ENCODE peak calls at places on chromosomes 2 and 18, in six cellular contexts. Y is MM.1S, D is neural progenitor cell, E is GM23338, A is OCI-LY7, F is hepatocyte. S is an unnamed sample.

GRCh38 chr18:48292787-48293409 is 116.3 kb downstream of the ZBTB7C start:
- DNase-seq in Y (no peak), D (no peak), E (no peak), A (no peak), F (no peak), S (no peak)

GRCh38 chr2:121200419-121201315 is 84.3 kb downstream of the TFCP2L1 start:
- DNase-seq in Y (no peak), D (no peak), E (no peak), A (no peak), F (no peak), S (no peak)

GRCh38 chr18:56542488-56542887 is 95.9 kb downstream of the TXNL1 start:
- DNase-seq in Y (no peak), D (no peak), E (no peak), A (no peak), F (no peak), S (peak)

GRCh38 chr18:75230210-75231052 is 19.8 kb downstream of the TSHZ1 start:
- DNase-seq in Y (no peak), D (no peak), E (no peak), A (no peak), F (no peak), S (no peak)

GRCh38 chr18:46155652-46156051 is 51.5 kb downstream of the HAUS1 start:
- DNase-seq in Y (no peak), D (no peak), E (no peak), A (no peak), F (no peak), S (peak)

GRCh38 chr2:109460553-109461324 is 153.0 kb downstream of the SEPTIN10 start:
- DNase-seq in Y (no peak), D (no peak), E (no peak), A (no peak), F (no peak), S (no peak)

GRCh38 chr2:2328847-2329246 is 2.2 kb downstream of the MYT1L start:
- DNase-seq in Y (no peak), D (peak), E (peak), A (no peak), F (peak), S (peak)

GRCh38 chr2:101305492-101306123 is 2.9 kb downstream of the RNF149 start:
- DNase-seq in Y (no peak), D (no peak), E (no peak), A (no peak), F (peak), S (peak)

GRCh38 chr2:60413069-60413818 is 140.2 kb downstream of the BCL11A start:
- DNase-seq in Y (no peak), D (no peak), E (no peak), A (no peak), F (no peak), S (no peak)

GRCh38 chr2:130756041-130756720 is 841 bp downstream of the AMER3 start:
- DNase-seq in Y (peak), D (peak), E (peak), A (no peak), F (peak), S (peak)

GRCh38 chr2:231531408-231532188 is 1.4 kb upstream of the NMUR1 start:
- DNase-seq in Y (no peak), D (no peak), E (no peak), A (no peak), F (no peak), S (peak)

GRCh38 chr2:148052687-148053086 is 31.8 kb downstream of the MBD5 start:
- DNase-seq in Y (no peak), D (no peak), E (no peak), A (no peak), F (no peak), S (no peak)

GRCh38 chr18:32308493-32309120 is 118.8 kb downstream of the MEP1B start:
- DNase-seq in Y (no peak), D (no peak), E (no peak), A (no peak), F (peak), S (peak)

GRCh38 chr2:173669888-173670287 is 295.3 kb downstream of the SP3 start:
- DNase-seq in Y (no peak), D (no peak), E (no peak), A (no peak), F (no peak), S (no peak)

GRCh38 chr2:156110890-156111289 is 221.6 kb downstream of the NR4A2 start:
- DNase-seq in Y (peak), D (peak), E (peak), A (peak), F (peak), S (peak)

GRCh38 chr2:176813526-176814179 is 398.9 kb upstream of the HNRNPA3 start:
- DNase-seq in Y (no peak), D (no peak), E (peak), A (peak), F (peak), S (no peak)

DNA sequence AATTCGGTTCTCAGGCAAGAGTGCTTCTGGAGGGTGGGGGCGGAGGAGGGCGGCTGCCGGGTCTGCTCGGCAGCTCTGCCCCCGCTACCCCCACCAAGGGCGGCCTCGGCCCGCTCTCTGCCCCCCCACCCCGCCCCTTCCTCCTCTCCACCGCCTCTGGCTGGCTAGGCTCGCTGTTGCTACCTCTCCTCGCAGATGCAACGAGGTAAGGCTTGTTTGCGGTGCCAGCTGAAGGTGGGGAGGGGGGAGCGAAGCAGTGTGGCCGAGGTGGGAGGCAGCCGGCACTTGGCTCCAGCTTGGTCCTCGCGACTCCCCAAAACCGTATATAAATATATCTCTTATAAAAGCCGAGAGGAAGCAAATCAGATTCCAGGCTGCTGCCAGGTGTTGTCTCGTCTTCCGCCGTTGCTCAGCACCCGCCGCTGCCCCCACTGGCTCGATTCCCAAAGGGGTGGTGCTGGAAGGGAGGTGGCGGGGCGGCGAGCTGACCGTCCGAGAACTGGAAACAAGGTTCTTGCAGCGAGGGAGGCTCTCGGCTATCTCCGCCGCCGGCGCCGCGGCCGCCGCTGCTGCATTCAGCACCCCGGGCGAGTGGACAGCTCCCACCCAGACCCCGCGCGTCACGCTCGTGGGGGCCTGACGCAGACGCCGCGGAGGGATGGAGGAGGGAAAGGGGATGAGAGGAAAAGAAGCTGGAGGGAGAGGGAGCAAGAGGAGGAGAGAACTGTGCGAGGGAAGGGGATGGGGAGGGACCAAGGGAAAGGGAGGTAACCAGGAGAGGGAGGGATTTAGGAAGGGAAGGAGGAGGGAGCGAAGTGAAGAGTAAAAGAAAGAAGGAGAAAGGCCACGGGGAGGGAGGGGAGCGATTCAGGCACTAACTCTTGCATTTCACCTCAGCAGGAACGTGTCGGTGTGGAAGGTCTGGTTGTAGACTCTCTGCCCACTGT is at the start of gene MARCHF4:
- DNase-seq in Y (peak), D (peak), E (peak), A (no peak), F (peak), S (peak)
- TF ChIP-seq EZH2phosphoT487 in Y (no peak), D (peak), E (no peak), A (no peak), F (no peak), S (no peak)

GRCh38 chr2:113754989-113755689 is 1.3 kb downstream of the SLC35F5 start:
- DNase-seq in Y (no peak), D (no peak), E (no peak), A (peak), F (peak), S (peak)

GRCh38 chr2:113755690-113756063 is 765 bp downstream of the SLC35F5 start:
- DNase-seq in Y (peak), D (peak), E (peak), A (peak), F (peak), S (peak)

GRCh38 chr2:113756088-113757058 is at the start of gene SLC35F5:
- DNase-seq in Y (peak), D (peak), E (peak), A (peak), F (peak), S (peak)

GRCh38 chr2:113757059-113757657 is 716 bp upstream of the SLC35F5 start:
- DNase-seq in Y (no peak), D (no peak), E (peak), A (no peak), F (no peak), S (no peak)

GRCh38 chr2:113754160-113754559 is 2.3 kb downstream of the SLC35F5 start:
- DNase-seq in Y (no peak), D (no peak), E (no peak), A (no peak), F (no peak), S (no peak)
- H3K4me3 ChIP-seq in Y (no peak), D (no peak), E (no peak), A (peak), F (no peak), S (peak)

DNA sequence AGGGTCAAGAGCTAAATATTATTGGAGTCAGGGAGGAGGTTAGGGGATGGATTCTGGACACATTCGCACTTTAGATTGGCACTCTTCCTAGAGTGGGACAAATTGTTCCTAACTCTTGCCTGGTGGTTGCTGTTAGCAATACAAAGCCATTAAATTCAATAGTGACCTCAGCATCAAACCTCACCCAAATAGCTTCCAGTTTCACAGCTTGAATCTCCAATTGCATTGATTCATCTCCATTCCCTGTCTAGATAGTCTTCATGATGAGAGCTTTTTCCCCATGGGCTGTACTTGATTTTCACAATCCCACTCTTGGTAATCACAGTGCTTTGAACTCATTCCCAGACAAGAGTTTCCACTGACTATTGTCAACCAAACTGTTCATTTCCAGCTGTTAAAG is 585.9 kb upstream of the SYT4 start:
- DNase-seq in Y (no peak), D (no peak), E (no peak), A (no peak), F (no peak), S (no peak)
- TF ChIP-seq EZH2phosphoT487 in Y (no peak), D (no peak), E (no peak), A (no peak), F (no peak), S (no peak)

GRCh38 chr2:241900251-241901017 is 30.9 kb downstream of the RTP5 start:
- DNase-seq in Y (no peak), D (no peak), E (no peak), A (no peak), F (no peak), S (no peak)

GRCh38 chr2:241901018-241901380 is 31.5 kb downstream of the RTP5 start:
- DNase-seq in Y (no peak), D (no peak), E (no peak), A (no peak), F (no peak), S (no peak)

GRCh38 chr2:241902357-241902991 is 32.9 kb downstream of the RTP5 start:
- DNase-seq in Y (no peak), D (no peak), E (peak), A (no peak), F (no peak), S (no peak)

GRCh38 chr2:241903121-241904010 is 33.8 kb downstream of the RTP5 start:
- DNase-seq in Y (no peak), D (no peak), E (no peak), A (no peak), F (no peak), S (no peak)

DNA sequence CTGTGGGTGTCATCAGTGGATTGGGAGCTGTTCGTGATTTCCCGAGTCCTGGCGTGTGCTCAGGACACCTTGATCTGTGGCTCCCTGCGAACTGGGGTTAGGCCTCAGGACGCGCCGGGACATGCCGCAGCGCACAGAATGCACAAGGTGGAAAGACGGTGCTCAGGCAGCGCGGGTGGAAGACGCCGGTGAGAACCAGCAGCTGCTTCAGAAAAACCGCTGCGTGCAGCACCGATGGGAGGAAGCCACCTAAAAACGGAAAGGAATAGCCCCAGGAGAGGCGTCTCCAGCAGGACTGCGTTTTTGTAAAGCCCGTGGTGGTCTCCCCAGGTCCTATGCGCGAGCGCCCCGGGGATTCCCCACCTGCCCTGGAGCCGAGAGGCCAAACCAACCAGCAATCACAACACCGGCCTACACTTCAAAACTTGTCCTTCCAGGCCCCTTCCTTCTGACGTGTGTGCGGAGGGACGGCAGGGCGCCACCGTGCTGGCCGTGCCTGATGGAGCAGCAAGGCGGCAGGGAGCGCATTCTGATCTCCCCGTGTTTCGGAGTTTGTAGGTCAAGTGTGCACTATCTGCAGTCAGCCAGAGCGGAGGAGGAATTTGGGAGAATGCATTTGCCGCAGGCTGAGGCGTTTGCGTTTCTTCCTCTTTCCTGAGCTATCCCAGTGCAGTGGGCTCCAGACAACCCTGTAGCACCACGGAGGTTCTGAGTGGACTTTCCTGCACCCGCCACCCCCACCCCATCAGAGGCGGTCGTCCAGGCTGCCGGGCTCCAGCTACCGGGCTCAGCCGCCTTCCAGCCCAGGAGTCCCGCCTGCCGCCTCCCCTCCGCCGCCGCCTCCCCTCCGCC is 32.2 kb downstream of the RTP5 start:
- DNase-seq in Y (no peak), D (peak), E (peak), A (no peak), F (peak), S (peak)
- H3K4me3 ChIP-seq in Y (no peak), D (peak), E (peak), A (no peak), F (no peak), S (peak)

DNA sequence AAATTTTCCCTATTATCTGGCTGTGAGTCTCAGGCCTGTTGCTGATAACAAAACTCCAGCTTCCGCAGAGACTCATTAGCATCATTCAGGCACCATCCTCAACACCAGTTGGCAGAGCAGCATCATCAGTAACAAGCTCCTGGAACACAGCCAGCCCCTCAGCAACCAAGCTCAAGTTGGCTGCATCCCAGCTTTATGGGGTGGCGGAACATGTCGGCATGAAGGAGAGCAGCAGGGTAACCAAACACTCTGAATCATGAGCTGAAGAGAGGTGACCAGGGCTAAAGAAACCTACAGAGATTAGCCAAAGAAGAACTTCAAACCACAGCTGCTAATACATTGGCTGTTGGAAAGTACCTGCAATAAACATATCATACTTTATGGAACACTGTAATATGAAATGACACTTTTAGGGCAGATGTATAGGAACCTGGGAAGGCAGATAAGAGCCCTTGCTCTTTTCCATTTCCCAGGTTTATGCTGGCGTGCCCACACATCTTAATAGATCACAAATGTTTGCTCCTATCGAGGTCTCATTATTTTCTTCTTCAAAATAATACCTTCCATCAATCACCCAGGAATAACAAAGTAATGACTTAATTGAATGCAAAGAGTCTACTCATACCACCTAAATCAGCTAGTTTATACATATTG is 63.8 kb downstream of the PDE11A start:
- DNase-seq in Y (no peak), D (no peak), E (peak), A (no peak), F (peak), S (peak)
- TF ChIP-seq EZH2phosphoT487 in Y (no peak), D (no peak), E (no peak), A (no peak), F (no peak), S (no peak)

GRCh38 chr2:217901826-217902225 is 101.0 kb downstream of the TNS1 start:
- DNase-seq in Y (no peak), D (no peak), E (no peak), A (no peak), F (peak), S (peak)
- H3K4me3 ChIP-seq in Y (no peak), D (no peak), E (no peak), A (no peak), F (no peak), S (no peak)

GRCh38 chr2:236719192-236719635 is 149.6 kb downstream of the ACKR3 start:
- DNase-seq in Y (no peak), D (no peak), E (no peak), A (no peak), F (no peak), S (no peak)
- TF ChIP-seq EZH2phosphoT487 in Y (no peak), D (no peak), E (no peak), A (no peak), F (no peak), S (no peak)

GRCh38 chr2:34234823-34235222 is 635.7 kb upstream of the FAM98A start:
- DNase-seq in Y (peak), D (no peak), E (no peak), A (no peak), F (no peak), S (no peak)
- H3K4me3 ChIP-seq in Y (no peak), D (no peak), E (no peak), A (no peak), F (no peak), S (no peak)

DNA sequence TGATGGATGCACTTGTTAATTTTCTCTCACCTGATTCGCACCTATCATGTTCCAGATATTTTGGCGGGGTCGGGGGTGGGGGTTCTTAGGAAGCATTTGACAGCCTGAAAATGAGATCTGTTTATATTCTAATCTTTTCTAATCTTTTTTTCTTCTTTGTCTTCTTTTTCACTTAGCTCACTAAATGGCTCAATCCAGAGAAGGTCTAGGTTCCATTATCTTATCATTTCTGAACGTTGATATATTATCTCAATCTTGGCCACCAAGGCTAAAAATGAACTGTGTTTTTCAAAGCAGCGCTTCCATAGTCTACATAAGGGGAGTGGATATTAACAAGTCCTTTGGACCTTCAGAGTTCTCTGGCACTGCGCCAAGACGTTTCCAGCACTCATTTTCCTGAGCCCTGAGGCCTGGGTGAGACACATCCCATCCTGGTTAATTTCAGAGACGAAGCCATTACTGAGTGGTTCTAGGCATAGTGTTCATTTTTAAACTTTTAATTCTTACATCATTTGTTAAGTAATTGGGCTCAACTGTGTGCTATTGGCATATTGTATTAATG is 229.0 kb downstream of the SOX11 start:
- DNase-seq in Y (no peak), D (no peak), E (no peak), A (no peak), F (peak), S (peak)
- TF ChIP-seq EZH2phosphoT487 in Y (no peak), D (no peak), E (no peak), A (no peak), F (no peak), S (no peak)

DNA sequence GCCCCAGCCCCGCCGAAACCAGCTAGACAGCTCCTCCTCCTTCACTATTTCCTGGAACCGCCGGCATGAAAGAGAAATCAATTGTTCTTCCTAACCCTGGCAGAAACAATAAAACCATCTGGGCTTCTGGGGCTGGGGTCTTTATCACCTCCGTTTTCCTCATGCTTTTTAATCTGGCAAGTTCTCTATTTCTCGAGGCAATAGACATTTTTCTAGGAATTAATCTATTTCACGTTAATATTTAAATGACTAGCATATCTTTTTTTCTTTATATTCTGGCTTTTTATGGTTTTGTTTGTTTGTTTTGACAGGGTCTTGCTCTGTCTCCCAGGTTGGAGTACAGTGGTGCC is 1.4 kb upstream of the KIF1A start:
- DNase-seq in Y (no peak), D (no peak), E (no peak), A (no peak), F (no peak), S (no peak)
- H3K4me3 ChIP-seq in Y (no peak), D (peak), E (peak), A (no peak), F (no peak), S (no peak)